ENCODE peak calls at places on chromosomes 6 and 20, in seven cellular contexts. V is AG10803; I is thyroid gland; T is neural crest cell; X is CD4-positive, alpha-beta T cell; R is choroid plexus epithelial cell; C is endothelial cell. O is an unnamed sample.

GRCh38 chr6:9064156-9064555 is 628.8 kb upstream of the SLC35B3 start:
- DNase-seq in V (no peak), I (no peak), T (no peak), X (no peak), R (no peak), C (no peak), O (no peak)

GRCh38 chr6:10759884-10760329 is 12.3 kb downstream of the TMEM14B start:
- DNase-seq in V (peak), I (peak), T (no peak), X (no peak), R (peak), C (no peak), O (no peak)

GRCh38 chr6:148854992-148855391 is 108.2 kb downstream of the UST start:
- DNase-seq in V (no peak), I (no peak), T (no peak), X (no peak), R (no peak), C (no peak), O (no peak)

GRCh38 chr20:49435639-49436038 is 46.8 kb downstream of the KCNB1 start:
- DNase-seq in V (no peak), I (no peak), T (no peak), X (no peak), R (no peak), C (no peak), O (no peak)

GRCh38 chr6:34146021-34146782 is at the start of gene GRM4:
- DNase-seq in V (no peak), I (no peak), T (no peak), X (no peak), R (no peak), C (no peak), O (no peak)

GRCh38 chr20:47735412-47736400 is 49.6 kb downstream of the SULF2 start:
- DNase-seq in V (peak), I (no peak), T (no peak), X (no peak), R (peak), C (no peak), O (no peak)

GRCh38 chr6:111159628-111160027 is 72.3 kb downstream of the SLC16A10 start:
- DNase-seq in V (no peak), I (no peak), T (no peak), X (no peak), R (no peak), C (no peak), O (no peak)

GRCh38 chr6:130105996-130106704 is 87.8 kb downstream of the L3MBTL3 start:
- DNase-seq in V (no peak), I (no peak), T (no peak), X (no peak), R (no peak), C (no peak), O (no peak)

GRCh38 chr6:15421945-15422733 is 176.3 kb downstream of the JARID2 start:
- DNase-seq in V (no peak), I (peak), T (no peak), X (no peak), R (no peak), C (no peak), O (peak)

GRCh38 chr20:37363221-37364012 is 17.5 kb downstream of the SRC start:
- DNase-seq in V (no peak), I (no peak), T (no peak), X (no peak), R (no peak), C (no peak), O (no peak)

GRCh38 chr6:14371530-14371929 is 254.0 kb downstream of the CD83 start:
- DNase-seq in V (no peak), I (no peak), T (no peak), X (no peak), R (no peak), C (no peak), O (no peak)

GRCh38 chr6:153312633-153313032 is 181.6 kb upstream of the RGS17 start:
- DNase-seq in V (peak), I (peak), T (peak), X (peak), R (peak), C (peak), O (no peak)

GRCh38 chr6:100906325-100906724 is 25.2 kb upstream of the ASCC3 start:
- DNase-seq in V (peak), I (no peak), T (no peak), X (no peak), R (peak), C (no peak), O (no peak)

GRCh38 chr6:155078331-155078745 is 83.2 kb downstream of the TIAM2 start:
- DNase-seq in V (no peak), I (peak), T (no peak), X (no peak), R (no peak), C (no peak), O (no peak)

GRCh38 chr20:64219730-64220129 is 35.8 kb upstream of the PCMTD2 start:
- DNase-seq in V (no peak), I (no peak), T (no peak), X (no peak), R (no peak), C (no peak), O (no peak)

GRCh38 chr6:146028250-146028789 is 542 bp upstream of the GRM1 start:
- DNase-seq in V (peak), I (peak), T (peak), X (peak), R (peak), C (peak), O (no peak)

GRCh38 chr6:42363906-42364859 is 87.5 kb downstream of the TRERF1 start:
- DNase-seq in V (no peak), I (peak), T (no peak), X (no peak), R (no peak), C (no peak), O (no peak)

GRCh38 chr6:2529217-2529719 is 221.5 kb downstream of the MYLK4 start:
- DNase-seq in V (no peak), I (no peak), T (no peak), X (no peak), R (no peak), C (no peak), O (no peak)

GRCh38 chr6:160662842-160663241 is 1.2 kb downstream of the LPA start:
- DNase-seq in V (no peak), I (no peak), T (no peak), X (no peak), R (no peak), C (no peak), O (no peak)

GRCh38 chr6:160668589-160668988 is 4.5 kb upstream of the LPA start:
- DNase-seq in V (no peak), I (no peak), T (no peak), X (no peak), R (no peak), C (no peak), O (no peak)

GRCh38 chr6:160667854-160668481 is 3.9 kb upstream of the LPA start:
- DNase-seq in V (no peak), I (no peak), T (peak), X (peak), R (peak), C (peak), O (no peak)
- TF ChIP-seq CTCF in V (no peak), I (no peak), T (peak), X (no peak), R (no peak), C (peak), O (no peak)

DNA sequence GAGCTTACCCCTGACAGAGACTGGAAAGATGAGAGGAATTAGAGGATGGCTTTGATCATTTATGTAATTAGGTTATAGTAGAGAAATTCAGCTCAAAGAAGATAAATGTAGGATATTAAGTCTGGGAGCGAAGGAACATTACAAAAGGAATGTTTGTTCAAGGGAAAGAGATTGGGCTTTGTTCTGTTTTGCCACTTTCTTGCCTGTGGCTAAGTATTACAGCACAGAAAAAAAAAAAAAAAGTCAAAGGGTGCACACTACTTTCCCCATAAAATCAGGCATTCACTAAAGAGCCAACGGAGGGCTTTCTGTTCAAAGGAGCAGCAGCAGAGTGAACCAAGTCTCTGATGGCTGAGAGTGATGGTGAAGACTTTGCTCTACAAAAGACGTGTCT is 5.0 kb upstream of the HDDC2 start:
- DNase-seq in V (no peak), I (no peak), T (no peak), X (no peak), R (no peak), C (no peak), O (no peak)
- TF ChIP-seq CTCF in V (no peak), I (no peak), T (no peak), X (no peak), R (no peak), C (no peak), O (no peak)

DNA sequence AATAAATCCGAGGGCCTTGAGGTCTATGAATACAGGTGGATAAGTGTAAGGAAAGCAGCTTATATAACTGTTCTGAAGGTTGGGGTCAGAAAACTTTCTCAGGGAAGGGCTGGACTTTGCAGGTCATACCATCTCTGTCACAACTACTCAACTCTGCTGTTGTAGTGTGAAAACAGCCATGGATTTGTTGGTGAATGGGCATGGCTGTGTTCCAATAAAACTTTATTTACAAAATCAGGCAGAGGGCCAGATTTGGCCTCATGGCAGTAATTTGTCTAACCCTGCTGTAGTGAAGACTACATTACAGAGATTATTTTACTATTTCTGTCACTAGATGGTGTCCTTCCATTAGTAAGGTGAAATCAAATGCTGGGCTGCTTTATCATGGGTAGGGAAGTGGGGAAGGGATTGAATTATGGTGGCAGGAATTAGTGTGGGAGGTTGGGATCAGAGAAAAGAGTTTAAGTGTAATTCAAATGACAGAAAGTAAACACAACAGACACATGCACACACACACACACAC is 409.6 kb upstream of the CHD6 start:
- DNase-seq in V (no peak), I (no peak), T (no peak), X (no peak), R (no peak), C (no peak), O (no peak)
- TF ChIP-seq CTCF in V (no peak), I (no peak), T (peak), X (no peak), R (no peak), C (no peak), O (no peak)

DNA sequence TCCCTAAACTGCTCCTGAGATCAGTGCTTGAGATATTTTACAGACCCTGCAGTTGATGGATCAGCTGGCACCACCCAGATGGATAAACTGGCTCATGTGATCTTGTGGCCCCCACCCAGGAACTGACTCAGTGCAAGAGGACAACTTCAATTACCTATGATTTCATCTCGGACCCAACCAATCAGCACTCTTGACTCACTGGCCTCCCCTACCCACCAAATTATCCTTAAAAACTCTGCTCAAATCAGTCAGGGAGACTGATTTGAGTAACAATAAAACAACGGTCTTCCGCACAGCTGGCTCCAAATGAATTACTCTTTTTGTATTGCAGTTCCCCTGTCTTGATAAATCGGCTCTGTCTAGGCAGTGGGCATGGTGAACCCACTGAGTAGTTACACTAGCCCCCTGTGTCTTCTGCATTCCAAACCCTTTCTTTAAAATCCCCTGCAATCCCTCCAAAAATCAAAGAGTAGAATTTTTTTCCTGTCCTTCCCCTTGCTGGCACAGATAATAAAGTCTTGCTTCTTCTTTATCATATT is 48.2 kb downstream of the OR2B6 start:
- DNase-seq in V (no peak), I (no peak), T (no peak), X (no peak), R (no peak), C (no peak), O (no peak)
- TF ChIP-seq CTCF in V (no peak), I (no peak), T (no peak), X (no peak), R (no peak), C (no peak), O (no peak)

DNA sequence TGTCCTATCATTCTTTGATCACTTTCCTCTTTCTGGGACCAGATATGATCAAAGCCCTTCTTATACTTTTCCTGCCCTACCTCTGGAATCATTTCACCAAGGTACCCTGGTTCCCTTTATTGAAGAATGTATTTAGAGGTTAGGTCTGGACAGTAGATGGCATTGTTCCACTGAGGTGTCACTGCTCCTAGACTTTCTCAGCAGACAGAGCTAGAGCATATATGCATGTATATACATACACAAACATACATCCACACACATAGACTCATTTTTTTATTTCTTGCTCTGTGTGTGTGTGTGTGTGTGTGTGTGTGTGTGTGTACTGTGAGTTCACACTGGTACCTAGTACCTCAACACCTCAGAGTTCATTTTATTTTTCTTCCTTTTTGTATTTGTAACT is 40.9 kb downstream of the PTPRA start:
- DNase-seq in V (no peak), I (no peak), T (no peak), X (no peak), R (peak), C (no peak), O (no peak)
- TF ChIP-seq CTCF in V (no peak), I (no peak), T (no peak), X (no peak), R (peak), C (no peak), O (no peak)

GRCh38 chr6:73923899-73924485 is 228.0 kb downstream of the CD109 start:
- DNase-seq in V (peak), I (no peak), T (no peak), X (no peak), R (peak), C (no peak), O (no peak)
- TF ChIP-seq CTCF in V (no peak), I (no peak), T (no peak), X (no peak), R (no peak), C (no peak), O (no peak)

DNA sequence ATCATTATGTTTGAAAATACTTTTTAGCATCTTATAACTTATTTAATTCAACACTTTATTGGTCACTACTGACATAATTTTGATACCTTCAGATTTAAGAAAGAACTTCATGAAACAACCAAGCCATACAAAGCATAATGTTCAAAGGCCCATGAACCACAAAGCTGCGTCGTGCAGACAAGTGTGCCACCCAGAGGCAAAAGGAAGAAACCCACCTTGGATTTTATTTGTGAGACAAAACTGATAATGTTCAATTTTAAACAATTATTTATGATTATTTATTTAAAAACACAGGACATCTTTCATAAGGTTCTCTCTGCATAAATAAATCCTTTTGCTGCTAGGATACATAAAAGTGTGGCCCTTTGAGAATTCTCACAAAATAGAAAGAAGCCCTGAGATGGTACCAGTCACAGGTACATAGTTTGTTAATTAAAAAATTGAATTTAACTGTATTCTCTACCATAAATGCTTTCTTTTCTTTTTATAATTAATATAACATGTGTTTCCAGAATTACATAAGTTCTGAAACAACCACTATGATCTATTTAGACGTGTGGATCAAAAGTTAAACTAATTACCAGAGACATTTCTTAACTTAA is 143.7 kb downstream of the RALGAPA2 start:
- DNase-seq in V (peak), I (peak), T (peak), X (no peak), R (peak), C (peak), O (no peak)
- TF ChIP-seq CTCF in V (peak), I (peak), T (peak), X (peak), R (peak), C (peak), O (peak)

O was measured in natural killer cell.